ENCODE peak calls at places on chromosome 13, in six cellular contexts. V is SK-N-SH, N is heart left ventricle, O is osteoblast, M is psoas muscle, B is fibroblast of lung. Y is an unnamed sample.

GRCh38 chr13:108609353-108609752 is 20.1 kb upstream of the MYO16 start:
- DNase-seq in V (peak; percentile 33), O (no peak), M (no peak), B (peak; percentile 42), N (no peak), Y (peak; percentile 5)

GRCh38 chr13:75986818-75987217 is 350.7 kb downstream of the LMO7 start:
- DNase-seq in B (no peak), V (no peak), N (no peak), O (no peak), M (no peak), Y (no peak)

GRCh38 chr13:37453246-37453645 is 145.3 kb downstream of the POSTN start:
- DNase-seq in O (no peak), B (peak; percentile 43), M (no peak), N (no peak), V (no peak), Y (no peak)

GRCh38 chr13:75368167-75368566 is 113.8 kb downstream of the TBC1D4 start:
- DNase-seq in B (peak; percentile 93), N (no peak), V (no peak), M (no peak), O (no peak), Y (no peak)

GRCh38 chr13:68509734-68510621 is 1279.8 kb upstream of the PCDH9 start:
- DNase-seq in M (no peak), B (no peak), V (no peak), N (no peak), O (no peak), Y (no peak)

GRCh38 chr13:33125821-33126570 is 109.8 kb downstream of the KL start:
- DNase-seq in M (peak; percentile 80), O (peak; percentile 93), V (no peak), N (peak; percentile 71), B (peak; percentile 95), Y (peak; percentile 56)

GRCh38 chr13:109586509-109587346 is 199.7 kb downstream of the IRS2 start:
- DNase-seq in V (no peak), O (no peak), N (no peak), B (no peak), M (no peak), Y (no peak)

GRCh38 chr13:76741624-76742023 is 144.6 kb downstream of the KCTD12 start:
- DNase-seq in M (no peak), B (no peak), N (no peak), V (no peak), O (no peak), Y (no peak)

GRCh38 chr13:98385591-98385990 is 191.3 kb downstream of the STK24 start:
- DNase-seq in O (no peak), M (no peak), B (no peak), N (no peak), V (no peak), Y (no peak)

GRCh38 chr13:22828081-22828480 is 352.7 kb upstream of the SGCG start:
- DNase-seq in O (no peak), N (no peak), B (no peak), V (no peak), M (no peak), Y (no peak)

GRCh38 chr13:110563463-110563774 is 1.9 kb upstream of the RAB20 start:
- DNase-seq in N (no peak), B (no peak), V (no peak), M (no peak), O (no peak), Y (no peak)

GRCh38 chr13:41017153-41017552 is 2.0 kb downstream of the ELF1 start:
- DNase-seq in N (no peak), O (no peak), V (no peak), M (no peak), B (no peak), Y (no peak)

GRCh38 chr13:62358646-62358932 is 942.9 kb upstream of the PCDH20 start:
- DNase-seq in V (no peak), B (no peak), M (no peak), O (no peak), N (no peak), Y (no peak)

GRCh38 chr13:21124853-21125252 is 51.5 kb downstream of the SKA3 start:
- DNase-seq in B (peak; percentile 59), O (no peak), N (no peak), M (no peak), V (peak; percentile 67), Y (peak; percentile 47)

GRCh38 chr13:33264620-33264978 is 21.0 kb downstream of the STARD13 start:
- DNase-seq in V (no peak), B (no peak), N (no peak), O (peak; percentile 67), M (no peak), Y (no peak)

GRCh38 chr13:94154362-94154761 is 325.1 kb downstream of the DCT start:
- DNase-seq in B (peak; percentile 70), M (peak; percentile 47), O (peak; percentile 54), V (no peak), N (no peak), Y (peak; percentile 6)

GRCh38 chr13:105465745-105466144 is 1069.7 kb downstream of the EFNB2 start:
- DNase-seq in V (no peak), N (no peak), M (no peak), O (no peak), B (no peak), Y (no peak)

GRCh38 chr13:21676611-21677021 is 5.7 kb downstream of the FGF9 start:
- DNase-seq in M (no peak), V (peak; percentile 11), N (no peak), B (no peak), O (peak; percentile 78), Y (peak; percentile 73)

GRCh38 chr13:73272831-73273230 is 214.0 kb downstream of the KLF5 start:
- DNase-seq in B (no peak), M (no peak), O (no peak), N (no peak), V (no peak), Y (no peak)

DNA sequence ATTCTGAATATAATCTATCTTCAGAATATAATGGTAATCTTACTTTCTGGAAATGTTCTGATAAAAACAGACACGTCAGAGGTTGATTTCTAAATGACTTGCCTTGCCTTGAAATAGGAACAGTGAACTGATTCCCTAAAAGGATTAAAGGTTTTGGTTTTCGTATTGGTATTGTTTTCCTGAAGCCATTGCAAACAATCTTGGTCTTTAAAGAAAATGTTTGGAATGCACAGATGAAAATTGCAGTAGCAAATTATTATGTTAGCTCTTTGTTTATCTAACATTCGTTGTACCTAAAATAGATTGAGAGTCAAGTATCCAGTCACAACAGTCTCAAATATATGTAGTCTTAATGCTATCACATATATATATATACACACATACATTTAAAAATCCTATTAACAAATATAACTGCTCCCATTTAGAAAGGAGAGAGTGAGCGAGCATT is 1.7 kb downstream of the ITM2B start:
- DNase-seq in B (no peak), M (no peak), N (no peak), V (no peak), O (no peak), Y (no peak)
- H3K27me3 ChIP-seq in B (no peaks in the 10 kb centered on the region), M (no peaks in the 10 kb centered on the region), N (no peaks in the 10 kb centered on the region), V (no peaks in the 10 kb centered on the region), O (peaks cover 2% of the 10 kb centered on the region), Y (peaks cover 1% of the 10 kb centered on the region)

DNA sequence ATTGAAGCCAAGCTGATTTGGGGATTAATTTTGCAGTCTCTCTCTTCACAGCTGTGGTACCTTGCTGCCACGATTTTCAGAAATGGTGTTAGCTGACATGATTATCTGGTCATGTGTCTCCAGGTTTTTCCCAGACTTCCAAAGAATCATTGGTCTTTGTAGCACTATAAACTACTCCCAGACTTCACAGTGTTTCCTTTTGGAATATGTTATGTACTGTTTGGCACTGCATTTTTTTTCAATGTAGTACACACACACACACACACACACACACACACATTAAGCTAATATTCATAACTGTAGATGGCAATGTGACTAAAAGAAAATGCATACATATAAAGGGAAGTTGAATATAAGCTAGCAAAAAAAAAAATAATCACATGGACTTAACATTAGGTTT is 856.6 kb upstream of the SPRY2 start:
- DNase-seq in M (no peak), B (no peak), V (no peak), O (no peak), N (no peak), Y (no peak)
- H3K4me3 ChIP-seq in M (no peak overlapping the region), B (no peak overlapping the region), V (no peak overlapping the region), O (no peak overlapping the region), N (no peak overlapping the region), Y (no peak overlapping the region)

GRCh38 chr13:53341144-53341510 is 312.5 kb downstream of the OLFM4 start:
- DNase-seq in M (no peak), V (no peak), B (no peak), O (peak; percentile 15), N (no peak), Y (no peak)
- H3K36me3 ChIP-seq in M (no peaks in the 10 kb centered on the region), V (no peaks in the 10 kb centered on the region), B (no peaks in the 10 kb centered on the region), O (no peaks in the 10 kb centered on the region), N (no peaks in the 10 kb centered on the region), Y (no peaks in the 10 kb centered on the region)

DNA sequence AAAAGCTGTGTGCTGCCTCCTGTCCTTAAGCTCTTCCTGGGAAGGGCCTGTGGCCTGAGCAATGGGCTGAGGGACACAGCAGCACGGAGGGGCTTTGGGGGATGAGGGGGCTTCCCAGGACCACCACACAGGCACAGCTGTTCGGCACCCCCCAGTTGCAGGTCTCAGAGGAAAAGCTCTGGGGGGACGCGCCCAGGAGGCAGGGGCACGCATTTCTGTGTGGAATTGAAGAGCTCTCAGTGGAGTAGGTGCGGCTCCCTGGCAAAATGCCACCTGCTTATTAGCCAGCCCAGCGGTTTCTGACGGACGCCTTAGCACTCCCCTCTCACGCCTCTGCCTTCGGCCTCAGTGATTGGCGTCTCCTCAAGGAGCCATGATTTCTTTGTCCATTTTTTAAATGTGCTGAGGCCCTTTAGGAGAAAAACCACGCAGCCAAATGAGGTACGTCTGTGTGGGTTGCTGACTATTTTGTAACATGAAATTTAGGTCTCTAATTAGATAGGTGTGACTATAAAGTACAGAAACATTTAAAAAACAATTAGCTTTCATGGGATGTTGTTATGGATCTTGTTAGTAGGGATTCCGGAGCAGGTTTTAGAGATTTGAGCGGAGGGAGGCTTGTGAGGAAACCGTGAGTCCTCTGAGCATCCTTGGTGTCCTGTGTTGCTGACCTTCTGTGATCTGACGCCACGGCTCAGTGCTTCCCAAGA is 4.0 kb downstream of the MCF2L start:
- DNase-seq in M (peak; percentile 50), O (peak; percentile 77), N (peak; percentile 70), B (no peak), V (no peak), Y (no peak)
- H3K27me3 ChIP-seq in M (peaks cover 5% of the 10 kb centered on the region), O (peaks cover 46% of the 10 kb centered on the region), N (peaks cover 35% of the 10 kb centered on the region), B (peaks cover 28% of the 10 kb centered on the region), V (peaks cover 24% of the 10 kb centered on the region), Y (no peaks in the 10 kb centered on the region)

Y was measured in H7.